ENCODE peak calls at places on chromosomes 2 and 18, in nine cellular contexts. One of them, this sample, is unnamed.

GRCh38 chr2:238428866-238429265 is 2.1 kb downstream of the ASB1 start:
- DNase-seq in stomach: no peak
- DNase-seq in dorsolateral prefrontal cortex: no peak
- DNase-seq in AG04450: no peak
- DNase-seq in fibroblast of villous mesenchyme: no peak
- DNase-seq in ovary: no peak
- DNase-seq in A673: no peak
- DNase-seq in uterus: no peak
- DNase-seq in fibroblast of pulmonary artery: no peak
- DNase-seq in this sample: no peak

GRCh38 chr2:141940709-141941108 is 190.1 kb downstream of the LRP1B start:
- DNase-seq in A673: peak
- DNase-seq in AG04450: no peak
- DNase-seq in fibroblast of pulmonary artery: no peak
- DNase-seq in dorsolateral prefrontal cortex: no peak
- DNase-seq in stomach: no peak
- DNase-seq in uterus: no peak
- DNase-seq in ovary: no peak
- DNase-seq in fibroblast of villous mesenchyme: no peak
- DNase-seq in this sample: no peak

GRCh38 chr2:229434131-229434530 is 163.0 kb upstream of the PID1 start:
- DNase-seq in uterus: no peak
- DNase-seq in ovary: no peak
- DNase-seq in A673: no peak
- DNase-seq in fibroblast of villous mesenchyme: no peak
- DNase-seq in AG04450: no peak
- DNase-seq in fibroblast of pulmonary artery: no peak
- DNase-seq in dorsolateral prefrontal cortex: no peak
- DNase-seq in stomach: no peak
- DNase-seq in this sample: no peak

GRCh38 chr18:8893628-8894231 is 188.4 kb downstream of the MTCL1 start:
- DNase-seq in A673: no peak
- DNase-seq in stomach: no peak
- DNase-seq in fibroblast of villous mesenchyme: no peak
- DNase-seq in fibroblast of pulmonary artery: no peak
- DNase-seq in AG04450: no peak
- DNase-seq in dorsolateral prefrontal cortex: no peak
- DNase-seq in ovary: no peak
- DNase-seq in uterus: no peak
- DNase-seq in this sample: no peak

GRCh38 chr2:30398488-30398887 is 48.6 kb upstream of the LCLAT1 start:
- DNase-seq in dorsolateral prefrontal cortex: no peak
- DNase-seq in fibroblast of pulmonary artery: no peak
- DNase-seq in ovary: no peak
- DNase-seq in uterus: no peak
- DNase-seq in fibroblast of villous mesenchyme: no peak
- DNase-seq in A673: no peak
- DNase-seq in stomach: no peak
- DNase-seq in AG04450: no peak
- DNase-seq in this sample: no peak

GRCh38 chr18:25921677-25922421 is 168.6 kb downstream of the SS18 start:
- DNase-seq in AG04450: no peak
- DNase-seq in dorsolateral prefrontal cortex: no peak
- DNase-seq in A673: peak
- DNase-seq in ovary: no peak
- DNase-seq in fibroblast of villous mesenchyme: peak
- DNase-seq in fibroblast of pulmonary artery: peak
- DNase-seq in uterus: no peak
- DNase-seq in stomach: peak
- DNase-seq in this sample: no peak

GRCh38 chr18:69897397-69898108 is 50.1 kb downstream of the CD226 start:
- DNase-seq in uterus: no peak
- DNase-seq in AG04450: no peak
- DNase-seq in fibroblast of villous mesenchyme: no peak
- DNase-seq in A673: no peak
- DNase-seq in stomach: no peak
- DNase-seq in dorsolateral prefrontal cortex: no peak
- DNase-seq in ovary: no peak
- DNase-seq in fibroblast of pulmonary artery: no peak
- DNase-seq in this sample: no peak

GRCh38 chr2:218831378-218831990 is at the start of gene PRKAG3:
- DNase-seq in dorsolateral prefrontal cortex: no peak
- DNase-seq in stomach: no peak
- DNase-seq in A673: no peak
- DNase-seq in AG04450: no peak
- DNase-seq in fibroblast of villous mesenchyme: no peak
- DNase-seq in fibroblast of pulmonary artery: no peak
- DNase-seq in ovary: no peak
- DNase-seq in uterus: no peak
- DNase-seq in this sample: no peak

GRCh38 chr2:97750017-97750416 is 36.6 kb downstream of the ZAP70 start:
- DNase-seq in fibroblast of villous mesenchyme: no peak
- DNase-seq in uterus: no peak
- DNase-seq in fibroblast of pulmonary artery: no peak
- DNase-seq in AG04450: no peak
- DNase-seq in A673: no peak
- DNase-seq in dorsolateral prefrontal cortex: no peak
- DNase-seq in stomach: no peak
- DNase-seq in ovary: no peak
- DNase-seq in this sample: no peak

GRCh38 chr2:69411120-69411519 is 24.1 kb upstream of the GFPT1 start:
- DNase-seq in fibroblast of villous mesenchyme: no peak
- DNase-seq in stomach: no peak
- DNase-seq in uterus: no peak
- DNase-seq in dorsolateral prefrontal cortex: no peak
- DNase-seq in ovary: no peak
- DNase-seq in AG04450: no peak
- DNase-seq in A673: no peak
- DNase-seq in fibroblast of pulmonary artery: no peak
- DNase-seq in this sample: no peak

DNA sequence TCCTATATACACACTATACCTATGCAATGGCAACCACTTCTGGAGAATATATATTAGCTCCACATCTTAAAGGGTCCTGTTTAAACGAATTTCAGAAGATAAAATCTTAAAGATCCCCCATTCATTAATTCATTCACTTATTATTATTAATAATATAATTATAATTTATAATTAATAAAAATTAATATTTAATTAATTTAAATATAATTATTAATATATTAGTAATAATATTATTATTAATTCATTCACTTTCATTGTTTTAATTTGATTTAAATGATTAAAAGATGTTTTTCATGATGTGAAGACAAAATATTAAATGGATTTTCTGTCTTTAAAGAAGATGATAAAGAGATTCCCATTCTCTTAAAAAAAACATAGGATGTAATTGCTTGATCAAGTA is 21.1 kb downstream of the NFU1 start:
- DNase-seq in AG04450: no peak
- DNase-seq in A673: no peak
- DNase-seq in fibroblast of villous mesenchyme: no peak
- DNase-seq in ovary: no peak
- DNase-seq in dorsolateral prefrontal cortex: no peak
- DNase-seq in uterus: no peak
- DNase-seq in stomach: no peak
- DNase-seq in fibroblast of pulmonary artery: no peak
- DNase-seq in this sample: no peak
- TF ChIP-seq CTCF in AG04450: no peak
- TF ChIP-seq CTCF in A673: no peak
- TF ChIP-seq CTCF in fibroblast of villous mesenchyme: no peak
- TF ChIP-seq CTCF in ovary: no peak
- TF ChIP-seq CTCF in dorsolateral prefrontal cortex: no peak
- TF ChIP-seq CTCF in uterus: no peak
- TF ChIP-seq CTCF in stomach: no peak
- TF ChIP-seq CTCF in fibroblast of pulmonary artery: no peak
- TF ChIP-seq CTCF in this sample: no peak

DNA sequence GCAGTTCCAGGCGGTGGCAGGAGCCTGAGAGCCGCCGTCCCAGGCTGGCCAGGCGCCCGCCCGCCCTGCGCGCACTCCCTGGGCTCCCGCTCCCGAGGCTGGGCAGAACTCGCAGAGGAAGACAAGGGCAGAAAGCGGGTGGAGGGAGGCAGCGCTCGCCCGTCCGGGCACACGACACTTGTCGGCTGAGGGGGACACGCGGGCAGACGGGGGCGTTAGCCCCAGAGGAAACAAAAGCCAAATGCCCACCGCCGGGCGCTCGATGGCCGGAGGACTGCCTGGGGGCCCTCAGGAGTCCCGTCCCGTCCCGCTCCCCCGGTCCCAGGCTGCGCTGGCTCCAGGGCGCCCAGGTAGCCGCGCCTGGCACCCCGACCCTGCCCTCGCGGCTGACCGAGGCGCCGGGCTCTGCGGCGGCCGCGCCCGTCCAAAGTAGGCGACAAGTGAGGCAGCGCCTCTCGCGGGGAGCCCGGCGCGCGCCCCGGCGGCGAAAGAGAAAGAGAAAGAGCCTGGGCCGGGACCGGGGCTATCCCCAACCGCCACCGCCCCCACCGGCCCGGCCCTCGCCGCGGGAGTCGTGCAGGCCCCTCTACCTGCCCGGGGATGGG is 491 bp downstream of the L3MBTL4 start:
- DNase-seq in uterus: peak
- DNase-seq in ovary: peak
- DNase-seq in dorsolateral prefrontal cortex: peak
- DNase-seq in fibroblast of pulmonary artery: no peak
- DNase-seq in AG04450: no peak
- DNase-seq in A673: no peak
- DNase-seq in stomach: peak
- DNase-seq in fibroblast of villous mesenchyme: peak
- DNase-seq in this sample: no peak
- TF ChIP-seq CTCF in uterus: no peak
- TF ChIP-seq CTCF in ovary: peak
- TF ChIP-seq CTCF in dorsolateral prefrontal cortex: no peak
- TF ChIP-seq CTCF in fibroblast of pulmonary artery: no peak
- TF ChIP-seq CTCF in AG04450: no peak
- TF ChIP-seq CTCF in A673: no peak
- TF ChIP-seq CTCF in stomach: no peak
- TF ChIP-seq CTCF in fibroblast of villous mesenchyme: no peak
- TF ChIP-seq CTCF in this sample: no peak

GRCh38 chr2:191999101-191999836 is 152.4 kb upstream of the CAVIN2 start:
- DNase-seq in uterus: no peak
- DNase-seq in A673: no peak
- DNase-seq in fibroblast of pulmonary artery: no peak
- DNase-seq in fibroblast of villous mesenchyme: no peak
- DNase-seq in dorsolateral prefrontal cortex: no peak
- DNase-seq in stomach: no peak
- DNase-seq in ovary: no peak
- DNase-seq in AG04450: no peak
- DNase-seq in this sample: no peak

GRCh38 chr2:192005214-192005613 is 158.3 kb upstream of the CAVIN2 start:
- DNase-seq in AG04450: no peak
- DNase-seq in uterus: no peak
- DNase-seq in ovary: no peak
- DNase-seq in dorsolateral prefrontal cortex: no peak
- DNase-seq in stomach: no peak
- DNase-seq in A673: no peak
- DNase-seq in fibroblast of pulmonary artery: no peak
- DNase-seq in fibroblast of villous mesenchyme: no peak
- DNase-seq in this sample: no peak

GRCh38 chr2:192004188-192004963 is 157.5 kb upstream of the CAVIN2 start:
- DNase-seq in fibroblast of pulmonary artery: no peak
- DNase-seq in ovary: no peak
- DNase-seq in uterus: no peak
- DNase-seq in A673: no peak
- DNase-seq in fibroblast of villous mesenchyme: no peak
- DNase-seq in AG04450: no peak
- DNase-seq in dorsolateral prefrontal cortex: no peak
- DNase-seq in stomach: no peak
- DNase-seq in this sample: no peak

GRCh38 chr2:192000196-192000990 is 153.5 kb upstream of the CAVIN2 start:
- DNase-seq in A673: no peak
- DNase-seq in AG04450: no peak
- DNase-seq in fibroblast of villous mesenchyme: no peak
- DNase-seq in stomach: no peak
- DNase-seq in ovary: no peak
- DNase-seq in uterus: no peak
- DNase-seq in fibroblast of pulmonary artery: no peak
- DNase-seq in dorsolateral prefrontal cortex: no peak
- DNase-seq in this sample: no peak

GRCh38 chr2:192002418-192002817 is 155.5 kb upstream of the CAVIN2 start:
- DNase-seq in uterus: no peak
- DNase-seq in dorsolateral prefrontal cortex: no peak
- DNase-seq in ovary: no peak
- DNase-seq in fibroblast of villous mesenchyme: no peak
- DNase-seq in A673: no peak
- DNase-seq in AG04450: no peak
- DNase-seq in stomach: no peak
- DNase-seq in fibroblast of pulmonary artery: no peak
- DNase-seq in this sample: no peak
- TF ChIP-seq CTCF in uterus: no peak
- TF ChIP-seq CTCF in dorsolateral prefrontal cortex: no peak
- TF ChIP-seq CTCF in ovary: no peak
- TF ChIP-seq CTCF in fibroblast of villous mesenchyme: no peak
- TF ChIP-seq CTCF in A673: no peak
- TF ChIP-seq CTCF in AG04450: no peak
- TF ChIP-seq CTCF in stomach: no peak
- TF ChIP-seq CTCF in fibroblast of pulmonary artery: no peak
- TF ChIP-seq CTCF in this sample: no peak

GRCh38 chr2:64644240-64645013 is 9.3 kb downstream of the SERTAD2 start:
- DNase-seq in ovary: peak
- DNase-seq in uterus: peak
- DNase-seq in dorsolateral prefrontal cortex: no peak
- DNase-seq in stomach: peak
- DNase-seq in AG04450: no peak
- DNase-seq in A673: peak
- DNase-seq in fibroblast of villous mesenchyme: peak
- DNase-seq in fibroblast of pulmonary artery: peak
- DNase-seq in this sample: peak

GRCh38 chr2:64646007-64646880 is 7.5 kb downstream of the SERTAD2 start:
- DNase-seq in fibroblast of villous mesenchyme: peak
- DNase-seq in stomach: peak
- DNase-seq in AG04450: no peak
- DNase-seq in uterus: peak
- DNase-seq in ovary: peak
- DNase-seq in dorsolateral prefrontal cortex: peak
- DNase-seq in fibroblast of pulmonary artery: peak
- DNase-seq in A673: peak
- DNase-seq in this sample: no peak

GRCh38 chr2:64641585-64641984 is 12.1 kb downstream of the SERTAD2 start:
- DNase-seq in uterus: no peak
- DNase-seq in AG04450: no peak
- DNase-seq in fibroblast of villous mesenchyme: no peak
- DNase-seq in stomach: no peak
- DNase-seq in ovary: no peak
- DNase-seq in dorsolateral prefrontal cortex: no peak
- DNase-seq in A673: no peak
- DNase-seq in fibroblast of pulmonary artery: no peak
- DNase-seq in this sample: no peak

GRCh38 chr2:64645014-64645418 is 8.7 kb downstream of the SERTAD2 start:
- DNase-seq in ovary: peak
- DNase-seq in A673: peak
- DNase-seq in fibroblast of pulmonary artery: peak
- DNase-seq in dorsolateral prefrontal cortex: no peak
- DNase-seq in uterus: peak
- DNase-seq in stomach: peak
- DNase-seq in fibroblast of villous mesenchyme: peak
- DNase-seq in AG04450: no peak
- DNase-seq in this sample: peak

GRCh38 chr2:64643838-64644219 is 9.9 kb downstream of the SERTAD2 start:
- DNase-seq in stomach: no peak
- DNase-seq in dorsolateral prefrontal cortex: no peak
- DNase-seq in uterus: no peak
- DNase-seq in ovary: no peak
- DNase-seq in fibroblast of villous mesenchyme: no peak
- DNase-seq in fibroblast of pulmonary artery: no peak
- DNase-seq in AG04450: no peak
- DNase-seq in A673: no peak
- DNase-seq in this sample: no peak
- TF ChIP-seq CTCF in stomach: no peak
- TF ChIP-seq CTCF in dorsolateral prefrontal cortex: no peak
- TF ChIP-seq CTCF in uterus: no peak
- TF ChIP-seq CTCF in ovary: no peak
- TF ChIP-seq CTCF in fibroblast of villous mesenchyme: no peak
- TF ChIP-seq CTCF in fibroblast of pulmonary artery: no peak
- TF ChIP-seq CTCF in AG04450: no peak
- TF ChIP-seq CTCF in A673: no peak
- TF ChIP-seq CTCF in this sample: no peak

This sample was measured in AG09309.